ENCODE peak calls at places on chromosomes 13 and 19, in ten cellular contexts. H, N, T, L, M, R, D, V, Q and O are unnamed samples.
A peak's percentile ranks its signal among the peaks of the same experiment; 100 is the strongest.

GRCh38 chr19:16778796-16779411 is 50.3 kb upstream of the SIN3B start:
- DNase-seq in N (peak; percentile 67), Q (peak; percentile 87), T (peak; percentile 57), L (peak; percentile 59), V (peak; percentile 37), M (peak; percentile 52), R (peak; percentile 55), H (peak; percentile 79), D (no peak), O (no peak)

GRCh38 chr13:79780240-79780639 is 299.3 kb downstream of the NDFIP2 start:
- DNase-seq in H (no peak), N (no peak), R (no peak), L (no peak), D (no peak), M (no peak), Q (no peak), V (no peak), T (no peak), O (no peak)

GRCh38 chr13:93235258-93236015 is 8.8 kb downstream of the GPC6 start:
- DNase-seq in T (no peak), H (no peak), Q (no peak), R (no peak), V (no peak), L (no peak), M (no peak), N (no peak), D (no peak), O (no peak)

GRCh38 chr19:14661372-14661924 is 13.2 kb downstream of the ADGRE3 start:
- DNase-seq in D (no peak), H (peak; percentile 41), L (no peak), T (no peak), V (no peak), N (no peak), Q (peak; percentile 11), R (peak; percentile 51), M (no peak), O (no peak)

GRCh38 chr13:41028051-41028450 is 8.9 kb upstream of the ELF1 start:
- DNase-seq in D (no peak), H (no peak), R (no peak), V (no peak), M (no peak), L (no peak), T (no peak), Q (no peak), N (no peak), O (no peak)

GRCh38 chr19:53057904-53058579 is 13.5 kb downstream of the ERVV-2 start:
- DNase-seq in V (no peak), R (no peak), N (no peak), T (no peak), H (no peak), M (peak; percentile 72), Q (peak; percentile 97), L (no peak), D (no peak), O (no peak)

GRCh38 chr13:30572859-30573275 is 44.9 kb upstream of the USPL1 start:
- DNase-seq in Q (peak; percentile 47), L (peak; percentile 77), H (no peak), M (peak; percentile 15), N (no peak), T (no peak), V (no peak), D (no peak), R (no peak), O (no peak)

GRCh38 chr13:99357149-99357596 is 50.0 kb upstream of the GPR183 start:
- DNase-seq in Q (no peak), T (no peak), L (peak; percentile 96), V (no peak), N (no peak), D (no peak), R (no peak), H (no peak), M (no peak), O (no peak)

GRCh38 chr19:56643460-56643763 is 453 bp downstream of the SMIM17 start:
- DNase-seq in V (no peak), M (no peak), N (no peak), D (no peak), Q (no peak), L (no peak), T (no peak), H (no peak), R (no peak), O (no peak)

GRCh38 chr13:113138792-113139551 is 16.4 kb downstream of the F10 start:
- DNase-seq in N (no peak), H (no peak), R (no peak), T (no peak), M (no peak), Q (no peak), D (peak; percentile 27), L (no peak), V (peak; percentile 22), O (no peak)

GRCh38 chr13:52848455-52849190 is at the start of gene PCDH8:
- DNase-seq in R (no peak), D (no peak), L (no peak), H (no peak), V (no peak), M (peak; percentile 93), N (no peak), T (no peak), Q (peak; percentile 96), O (no peak)

GRCh38 chr13:98269386-98269785 is 92.3 kb upstream of the RNF113B start:
- DNase-seq in N (no peak), L (no peak), Q (no peak), M (no peak), V (no peak), H (no peak), T (no peak), D (no peak), R (no peak), O (no peak)

DNA sequence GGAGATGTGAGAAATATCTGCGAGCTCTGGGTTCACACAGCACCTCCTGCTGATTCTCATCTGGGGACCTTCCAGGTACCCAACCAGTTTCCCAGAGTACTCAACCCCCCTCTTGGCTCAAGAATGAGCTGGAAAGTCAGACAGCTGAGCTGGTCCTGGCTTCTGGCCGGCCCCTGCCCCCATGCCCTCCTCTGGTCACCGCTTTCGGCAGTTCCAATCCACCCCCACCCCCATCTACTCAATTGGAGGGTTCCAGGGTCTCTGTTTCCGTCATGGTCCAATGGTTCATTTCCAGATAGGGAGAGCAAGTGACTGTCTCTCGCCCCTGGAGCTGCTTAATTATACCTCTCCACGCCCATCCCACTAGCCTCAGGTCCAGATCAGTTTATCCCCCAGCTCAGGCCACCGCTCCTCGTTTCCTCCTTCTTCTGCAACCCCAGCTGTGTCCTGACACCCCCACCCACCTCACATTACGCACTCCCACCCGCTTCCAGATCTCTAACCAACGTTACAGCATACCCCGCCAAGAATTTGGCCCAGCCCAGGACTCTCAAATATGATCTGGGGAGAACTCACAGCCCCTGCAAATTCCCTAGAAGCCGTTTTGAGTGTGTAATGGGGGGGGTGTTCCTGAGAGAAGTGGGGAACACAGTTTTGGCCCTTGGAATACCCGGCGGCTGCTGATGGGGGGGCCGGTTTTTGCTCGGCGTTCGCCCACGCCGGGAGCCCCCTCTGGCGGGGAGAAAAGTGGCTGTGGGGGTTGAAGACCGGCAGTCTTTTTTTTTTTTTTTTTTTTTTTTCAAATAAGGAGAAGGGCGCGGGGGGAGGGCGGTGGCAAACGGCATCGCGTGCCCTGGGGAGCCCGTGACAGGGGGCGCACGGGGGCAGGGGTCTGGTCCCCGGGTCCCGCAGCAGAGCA is 1.8 kb upstream of the PDE4A start:
- DNase-seq in T (no peak), N (no peak), H (no peak), Q (peak; percentile 57), R (no peak), V (no peak), D (no peak), L (no peak), M (peak; percentile 56), O (no peak)
- H3K27me3 ChIP-seq in T (peaks cover 99% of the 10 kb centered on the region), N (no peaks in the 10 kb centered on the region), H (peaks cover 75% of the 10 kb centered on the region), Q (peaks cover 95% of the 10 kb centered on the region), R (peaks cover 52% of the 10 kb centered on the region), V (peaks cover 81% of the 10 kb centered on the region), D (peaks cover 24% of the 10 kb centered on the region), L (peaks cover 46% of the 10 kb centered on the region), M (peaks cover 53% of the 10 kb centered on the region), O (peaks cover 70% of the 10 kb centered on the region)

GRCh38 chr19:46994141-46994686 is 25.4 kb upstream of the NPAS1 start:
- DNase-seq in Q (no peak), V (no peak), D (no peak), N (no peak), T (no peak), R (no peak), M (no peak), H (no peak), L (no peak), O (no peak)

GRCh38 chr19:46992699-46993535 is 26.7 kb upstream of the NPAS1 start:
- DNase-seq in H (peak; percentile 82), M (no peak), R (no peak), Q (no peak), L (no peak), V (no peak), N (no peak), T (no peak), D (no peak), O (no peak)

GRCh38 chr19:46998445-46999142 is 21.0 kb upstream of the NPAS1 start:
- DNase-seq in H (peak; percentile 59), Q (no peak), N (no peak), T (no peak), R (no peak), V (no peak), L (no peak), M (no peak), D (no peak), O (no peak)

GRCh38 chr19:46993622-46994021 is 26.0 kb upstream of the NPAS1 start:
- DNase-seq in L (no peak), R (no peak), N (no peak), D (no peak), Q (no peak), H (no peak), T (no peak), M (no peak), V (no peak), O (no peak)

GRCh38 chr19:46995492-46995891 is 24.1 kb upstream of the NPAS1 start:
- DNase-seq in R (no peak), Q (no peak), N (no peak), M (no peak), H (no peak), V (no peak), D (no peak), L (no peak), T (no peak), O (no peak)
- TF ChIP-seq CTCF in R (no peak), Q (no peak), N (no peak), M (no peak), H (no peak), V (no peak), D (no peak), L (no peak), T (no peak), O (no peak)

DNA sequence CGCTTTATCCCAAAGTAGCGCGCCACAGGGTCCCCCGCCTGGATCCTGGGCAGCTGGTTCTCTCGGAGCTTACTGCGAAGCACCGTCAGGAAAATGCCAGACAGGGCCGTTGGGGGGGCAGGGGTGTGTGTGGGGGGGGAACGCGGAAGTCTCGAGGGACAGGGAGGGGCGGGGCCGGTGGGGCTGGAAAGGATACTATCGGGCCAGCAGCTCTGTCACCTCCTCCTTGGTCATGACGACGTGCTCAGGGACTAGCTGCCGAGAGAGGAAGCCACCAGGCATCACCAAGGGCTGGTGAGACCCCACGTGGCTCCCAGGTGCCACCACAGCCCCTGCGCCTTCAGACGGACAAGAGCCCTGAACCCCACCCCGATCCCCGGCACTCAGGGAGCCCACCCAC is 5.3 kb downstream of the POLR2E start:
- DNase-seq in R (no peak), D (no peak), N (no peak), V (no peak), Q (no peak), L (no peak), M (no peak), T (no peak), H (no peak), O (no peak)
- TF ChIP-seq POLR2AphosphoS5 in R (no peak), D (no peak), N (no peak), V (no peak), Q (no peak), L (no peak), M (no peak), T (no peak), H (no peak), O (no peak)

GRCh38 chr19:35846038-35846668 is 6.2 kb downstream of the NPHS1 start:
- DNase-seq in L (no peak), T (no peak), R (no peak), M (no peak), H (no peak), V (no peak), D (no peak), Q (peak; percentile 87), N (no peak), O (no peak)
- H3K27me3 ChIP-seq in L (peaks cover 30% of the 10 kb centered on the region), T (peaks cover 83% of the 10 kb centered on the region), R (peaks cover 43% of the 10 kb centered on the region), M (peaks cover 62% of the 10 kb centered on the region), H (peaks cover 87% of the 10 kb centered on the region), V (peaks cover 97% of the 10 kb centered on the region), D (peaks cover 3% of the 10 kb centered on the region), Q (peaks cover 34% of the 10 kb centered on the region), N (no peaks in the 10 kb centered on the region), O (no peaks in the 10 kb centered on the region)